ENCODE peak calls at places on chromosomes 11 and 22, in four cellular contexts. O is AG10803, M is fibroblast of lung, Z is cardiac fibroblast. V is an unnamed sample.

GRCh38 chr22:50292643-50293440 is 14.6 kb downstream of the PLXNB2 start:
- DNase-seq in O (no peak), M (no peak), Z (no peak), V (no peak)

GRCh38 chr22:45008853-45009751 is 703 bp downstream of the PHF21B start:
- DNase-seq in O (no peak), M (no peak), Z (peak), V (no peak)

GRCh38 chr11:839280-839623 is 3.1 kb downstream of the POLR2L start:
- DNase-seq in O (no peak), M (no peak), Z (no peak), V (no peak)

GRCh38 chr11:104146421-104146820 is 17.5 kb downstream of the PDGFD start:
- DNase-seq in O (peak), M (peak), Z (no peak), V (no peak)

GRCh38 chr22:19959043-19959586 is 17.5 kb upstream of the TXNRD2 start:
- DNase-seq in O (peak), M (peak), Z (peak), V (no peak)

GRCh38 chr11:32006799-32007388 is 84.0 kb upstream of the RCN1 start:
- DNase-seq in O (peak), M (peak), Z (peak), V (peak)

GRCh38 chr11:111938687-111939160 is 1.6 kb downstream of the DIXDC1 start:
- DNase-seq in O (peak), M (peak), Z (peak), V (no peak)

GRCh38 chr11:126421243-126421642 is 65.8 kb downstream of the ST3GAL4 start:
- DNase-seq in O (no peak), M (no peak), Z (no peak), V (no peak)

GRCh38 chr11:111966678-111967077 is 29.5 kb downstream of the DIXDC1 start:
- DNase-seq in O (no peak), M (no peak), Z (no peak), V (no peak)

GRCh38 chr11:19869466-19869865 is 156.8 kb downstream of the NAV2 start:
- DNase-seq in O (no peak), M (no peak), Z (no peak), V (no peak)

GRCh38 chr11:30879322-30880020 is 293.3 kb upstream of the MPPED2 start:
- DNase-seq in O (no peak), M (no peak), Z (peak), V (no peak)

GRCh38 chr11:119315139-119316016 is 1.6 kb downstream of the MCAM start:
- DNase-seq in O (no peak), M (peak), Z (no peak), V (no peak)

GRCh38 chr22:20130319-20130718 is 1.3 kb upstream of the ZDHHC8 start:
- DNase-seq in O (no peak), M (no peak), Z (no peak), V (no peak)

GRCh38 chr11:118076754-118077281 is at the start of gene TMPRSS4:
- DNase-seq in O (no peak), M (no peak), Z (no peak), V (no peak)

GRCh38 chr11:123707606-123708205 is 33.8 kb downstream of the ZNF202 start:
- DNase-seq in O (peak), M (peak), Z (peak), V (peak)

GRCh38 chr11:64608636-64609035 is 17.6 kb downstream of the SLC22A12 start:
- DNase-seq in O (no peak), M (no peak), Z (no peak), V (no peak)

GRCh38 chr11:119081682-119082081 is 3.0 kb upstream of the HMBS start:
- DNase-seq in O (no peak), M (no peak), Z (no peak), V (no peak)

GRCh38 chr11:7688238-7688826 is 15.0 kb upstream of the CYB5R2 start:
- DNase-seq in O (peak), M (peak), Z (peak), V (no peak)

GRCh38 chr11:13721760-13722159 is 53.3 kb downstream of the FAR1 start:
- DNase-seq in O (peak), M (peak), Z (peak), V (no peak)

GRCh38 chr11:72750086-72750485 is 2.1 kb downstream of the ARAP1 start:
- DNase-seq in O (no peak), M (no peak), Z (no peak), V (no peak)

GRCh38 chr11:59135648-59136461 is 6.8 kb upstream of the FAM111A start:
- DNase-seq in O (peak), M (peak), Z (peak), V (peak)

GRCh38 chr22:49636649-49637048 is 191.0 kb downstream of the BRD1 start:
- DNase-seq in O (no peak), M (no peak), Z (no peak), V (no peak)

GRCh38 chr11:85843929-85844328 is 11.3 kb upstream of the CCDC83 start:
- DNase-seq in O (no peak), M (no peak), Z (no peak), V (no peak)

GRCh38 chr11:19845633-19846032 is 133.0 kb downstream of the NAV2 start:
- DNase-seq in O (no peak), M (no peak), Z (no peak), V (no peak)

GRCh38 chr11:36037031-36037430 is 93.2 kb downstream of the LDLRAD3 start:
- DNase-seq in O (peak), M (peak), Z (peak), V (no peak)

GRCh38 chr11:64772318-64773018 is 5.9 kb downstream of the SF1 start:
- DNase-seq in O (no peak), M (no peak), Z (no peak), V (no peak)

GRCh38 chr11:57638005-57638760 is 11.5 kb downstream of the YPEL4 start:
- DNase-seq in O (peak), M (peak), Z (peak), V (peak)

GRCh38 chr11:120893431-120894206 is 130.3 kb upstream of the TBCEL start:
- DNase-seq in O (no peak), M (no peak), Z (no peak), V (no peak)

GRCh38 chr11:117185739-117186430 is 7.3 kb downstream of the SIDT2 start:
- DNase-seq in O (no peak), M (no peak), Z (no peak), V (no peak)

GRCh38 chr11:5280582-5281102 is 10.9 kb upstream of the HBE1 start:
- DNase-seq in O (peak), M (peak), Z (peak), V (peak)

DNA sequence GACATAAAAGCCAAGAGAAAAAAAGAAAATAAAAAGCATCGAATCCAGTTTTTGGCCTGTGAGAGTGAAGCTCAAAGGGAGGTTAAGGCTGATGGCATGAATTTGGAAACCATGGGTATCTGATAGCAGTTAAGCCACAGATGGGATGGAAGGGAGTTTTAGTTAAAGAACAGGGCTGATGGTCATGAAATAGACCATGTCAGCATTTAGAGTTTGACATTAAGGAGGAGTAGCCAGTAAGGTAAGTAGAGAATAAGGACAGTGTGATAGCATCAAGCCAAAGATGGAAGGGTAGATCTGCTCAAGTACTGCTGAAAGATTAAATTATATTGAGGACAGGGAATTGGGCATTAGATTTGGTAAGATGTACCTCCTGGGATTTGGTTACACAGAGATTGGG is 826.5 kb downstream of the NTM start:
- DNase-seq in O (no peak), M (no peak), Z (no peak), V (no peak)
- TF ChIP-seq CTCF in O (no peak), M (no peak), Z (no peak), V (no peak)

DNA sequence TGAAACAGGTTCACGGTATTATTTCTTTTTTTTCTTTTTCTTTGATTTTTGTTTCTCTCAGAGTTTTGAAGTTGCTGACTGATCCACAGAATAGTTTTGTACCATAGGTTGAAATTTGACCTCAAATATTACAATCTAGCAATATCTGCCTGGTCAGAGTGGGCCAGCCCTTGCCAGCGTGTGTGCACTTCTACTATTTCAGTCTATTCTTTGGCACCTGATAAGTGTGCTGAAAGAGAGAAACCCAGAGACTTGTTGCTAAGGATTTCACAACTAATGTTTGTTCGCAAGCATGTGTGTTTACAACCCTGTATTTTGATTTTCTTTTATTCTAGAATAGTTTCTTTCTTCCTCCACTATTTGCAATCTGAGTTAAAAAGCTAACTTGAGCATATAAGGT is 1125.2 kb upstream of the CNTN5 start:
- DNase-seq in O (no peak), M (no peak), Z (no peak), V (no peak)
- TF ChIP-seq CTCF in O (no peak), M (no peak), Z (no peak), V (no peak)

GRCh38 chr22:22881116-22882032 is 6.2 kb upstream of the IGLL5 start:
- DNase-seq in O (no peak), M (no peak), Z (no peak), V (no peak)
- TF ChIP-seq CTCF in O (no peak), M (no peak), Z (no peak), V (no peak)

GRCh38 chr11:83819936-83820549 is 533.9 kb upstream of the CCDC90B start:
- DNase-seq in O (peak), M (peak), Z (peak), V (peak)
- TF ChIP-seq CTCF in O (peak), M (peak), Z (peak), V (peak)

DNA sequence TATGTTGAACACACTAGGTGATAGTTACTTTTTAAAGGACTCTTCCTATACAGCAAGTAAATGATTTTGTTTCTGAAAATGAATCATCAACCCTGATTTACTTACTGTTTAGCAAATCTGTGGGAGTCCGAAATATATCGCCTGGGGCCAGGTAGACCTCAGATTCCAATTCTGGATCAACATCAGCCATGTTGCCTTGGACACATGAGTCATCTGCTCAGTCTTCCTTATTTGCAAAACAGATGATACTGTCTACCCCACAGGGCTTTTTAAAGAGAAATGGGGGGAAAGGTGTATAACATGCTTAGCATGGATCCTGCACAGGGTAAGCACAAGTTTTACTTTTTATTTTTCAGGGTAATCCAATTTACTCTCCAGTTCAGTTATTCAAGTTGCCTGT is 324.2 kb downstream of the TENM4 start:
- DNase-seq in O (no peak), M (no peak), Z (no peak), V (no peak)
- TF ChIP-seq CTCF in O (no peak), M (no peak), Z (no peak), V (no peak)

GRCh38 chr22:38222797-38223119 is 21.0 kb downstream of the MAFF start:
- DNase-seq in O (no peak), M (no peak), Z (no peak), V (no peak)

GRCh38 chr22:38220163-38220562 is 18.4 kb downstream of the MAFF start:
- DNase-seq in O (no peak), M (no peak), Z (no peak), V (no peak)

GRCh38 chr22:38221908-38222796 is 20.4 kb downstream of the MAFF start:
- DNase-seq in O (no peak), M (no peak), Z (no peak), V (no peak)

GRCh38 chr22:38220653-38221386 is 19.0 kb downstream of the MAFF start:
- DNase-seq in O (no peak), M (no peak), Z (no peak), V (no peak)

GRCh38 chr22:38221407-38221806 is 19.6 kb downstream of the MAFF start:
- DNase-seq in O (no peak), M (no peak), Z (no peak), V (no peak)
- TF ChIP-seq CTCF in O (no peak), M (no peak), Z (no peak), V (no peak)

GRCh38 chr22:17907731-17908051 is 116.7 kb downstream of the MICAL3 start:
- DNase-seq in O (no peak), M (no peak), Z (no peak), V (no peak)

GRCh38 chr22:17911312-17911705 is 113.1 kb downstream of the MICAL3 start:
- DNase-seq in O (no peak), M (no peak), Z (no peak), V (no peak)

GRCh38 chr22:17911887-17912286 is 112.5 kb downstream of the MICAL3 start:
- DNase-seq in O (no peak), M (no peak), Z (no peak), V (no peak)

GRCh38 chr22:17912942-17913704 is 111.2 kb downstream of the MICAL3 start:
- DNase-seq in O (no peak), M (no peak), Z (no peak), V (no peak)

GRCh38 chr22:17910561-17911311 is 113.6 kb downstream of the MICAL3 start:
- DNase-seq in O (peak), M (peak), Z (peak), V (peak)
- TF ChIP-seq CTCF in O (peak), M (peak), Z (peak), V (peak)